ENCODE peak calls at places on chromosomes 1 and 21, in five cellular contexts. V is epithelial cell of proximal tubule, G is kidney, T is esophagus muscularis mucosa, O is brain microvascular endothelial cell. Y is an unnamed sample.

GRCh38 chr21:42363331-42363730 is 3.0 kb downstream of the TFF1 start:
- DNase-seq in V (no peak), T (no peak), G (no peak), O (no peak), Y (no peak)

GRCh38 chr1:36381405-36381804 is 4.3 kb downstream of the STK40 start:
- DNase-seq in G (no peak), V (no peak), T (no peak), O (no peak), Y (no peak)

GRCh38 chr1:58618303-58618702 is 41.3 kb upstream of the TACSTD2 start:
- DNase-seq in V (peak), T (no peak), G (no peak), O (peak), Y (peak)

GRCh38 chr1:109199710-109200109 is 14.0 kb upstream of the SARS1 start:
- DNase-seq in T (no peak), O (no peak), G (no peak), V (no peak), Y (no peak)

GRCh38 chr1:46592846-46593245 is 11.2 kb downstream of the MKNK1 start:
- DNase-seq in T (no peak), V (no peak), G (no peak), O (no peak), Y (no peak)

GRCh38 chr1:218412181-218412580 is 67.0 kb downstream of the TGFB2 start:
- DNase-seq in T (no peak), V (no peak), O (peak), G (no peak), Y (peak)

GRCh38 chr1:29315876-29316275 is 79.6 kb downstream of the PTPRU start:
- DNase-seq in V (no peak), G (no peak), O (no peak), T (no peak), Y (no peak)

GRCh38 chr21:28916150-28916893 is 76.4 kb downstream of the LTN1 start:
- DNase-seq in T (no peak), V (no peak), O (no peak), G (no peak), Y (no peak)

GRCh38 chr1:155044812-155045690 is 6.1 kb upstream of the ADAM15 start:
- DNase-seq in V (no peak), O (peak), G (peak), T (no peak), Y (peak)

GRCh38 chr1:33370286-33370685 is 49.4 kb upstream of the A3GALT2 start:
- DNase-seq in O (no peak), T (no peak), G (no peak), V (no peak), Y (no peak)

GRCh38 chr1:151619489-151620093 is 7.7 kb downstream of the SNX27 start:
- DNase-seq in V (no peak), T (no peak), G (no peak), O (peak), Y (peak)

GRCh38 chr1:225602590-225603206 is 50.2 kb downstream of the ENAH start:
- DNase-seq in T (no peak), V (no peak), G (no peak), O (no peak), Y (peak)

GRCh38 chr1:155000725-155001437 is 1.7 kb upstream of the ZBTB7B start:
- DNase-seq in T (no peak), O (peak), V (no peak), G (peak), Y (peak)

GRCh38 chr1:27539901-27540861 is 50.2 kb upstream of the WASF2 start:
- DNase-seq in T (no peak), O (peak), V (peak), G (no peak), Y (peak)

DNA sequence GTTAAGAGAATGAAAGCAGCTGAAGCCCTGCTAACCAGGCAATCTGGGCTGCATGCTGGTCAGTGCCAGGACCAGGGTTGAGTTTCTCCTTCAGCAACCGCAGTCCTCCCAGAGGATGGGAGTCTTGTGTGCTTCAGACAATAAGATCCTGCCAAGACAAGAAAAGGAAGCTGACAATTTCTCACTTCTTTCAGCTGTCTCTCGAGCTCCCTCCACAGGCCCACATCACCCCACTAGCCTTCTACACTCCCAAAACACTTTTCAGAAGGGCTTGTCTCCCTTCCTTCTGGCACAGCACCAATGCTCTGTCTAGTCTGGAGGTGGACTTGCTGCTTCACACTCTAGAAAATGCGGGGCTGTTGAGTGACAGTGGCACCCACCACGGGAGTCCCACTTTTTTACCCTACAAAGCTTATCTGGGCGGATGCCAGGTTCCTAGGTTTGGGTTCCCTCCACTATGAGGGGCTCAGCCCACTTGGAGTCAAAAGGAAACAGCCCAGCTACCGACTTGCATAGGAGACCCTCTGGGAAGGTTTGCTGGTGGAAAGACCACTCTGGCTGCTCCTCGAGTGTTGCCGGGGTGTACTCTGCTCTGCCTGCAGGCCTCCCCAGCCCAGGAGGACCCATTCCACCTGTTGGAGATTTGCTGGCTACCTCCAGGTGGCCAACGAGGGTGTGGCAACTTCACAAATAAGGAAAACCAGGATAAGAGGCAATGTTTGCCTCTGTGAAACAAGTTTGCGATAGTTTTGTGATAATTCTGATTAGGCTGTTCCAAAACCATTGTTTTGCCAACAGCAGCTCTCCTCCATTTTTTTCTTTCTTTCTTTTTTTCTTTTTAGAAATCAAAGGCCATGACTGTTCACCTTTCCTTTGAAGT is 68.9 kb downstream of the TENT5C start:
- DNase-seq in O (no peak), G (no peak), V (no peak), T (no peak), Y (no peak)
- TF ChIP-seq CTCF in O (peak), G (no peak), V (peak), T (no peak), Y (peak)

GRCh38 chr21:27837933-27838332 is 871.0 kb upstream of the ADAMTS5 start:
- DNase-seq in G (no peak), O (no peak), V (no peak), T (no peak), Y (no peak)
- H3K4me3 ChIP-seq in G (no peak), O (no peak), V (no peak), T (no peak), Y (no peak)

DNA sequence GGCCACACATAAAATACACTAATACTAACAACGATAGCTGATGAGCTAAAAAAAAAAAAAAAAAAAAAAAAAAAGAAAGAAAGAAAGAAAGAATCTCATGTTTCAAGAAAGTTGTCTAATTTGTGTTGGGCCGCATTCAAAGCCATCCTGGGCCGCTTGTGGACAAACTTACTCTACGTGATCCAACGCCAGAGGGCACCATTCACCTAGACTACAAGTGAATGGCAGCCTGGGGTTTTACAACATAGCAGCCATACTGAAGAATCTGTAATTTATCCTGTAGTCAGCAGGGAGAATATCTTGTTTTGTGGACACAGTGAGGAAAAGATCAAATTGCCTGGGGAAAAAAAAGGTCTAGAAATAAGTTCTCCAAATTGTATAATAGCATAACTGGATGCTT is 47.0 kb downstream of the CYP2J2 start:
- DNase-seq in O (peak), G (no peak), T (no peak), V (peak), Y (peak)
- TF ChIP-seq CTCF in O (peak), G (peak), T (peak), V (peak), Y (peak)

DNA sequence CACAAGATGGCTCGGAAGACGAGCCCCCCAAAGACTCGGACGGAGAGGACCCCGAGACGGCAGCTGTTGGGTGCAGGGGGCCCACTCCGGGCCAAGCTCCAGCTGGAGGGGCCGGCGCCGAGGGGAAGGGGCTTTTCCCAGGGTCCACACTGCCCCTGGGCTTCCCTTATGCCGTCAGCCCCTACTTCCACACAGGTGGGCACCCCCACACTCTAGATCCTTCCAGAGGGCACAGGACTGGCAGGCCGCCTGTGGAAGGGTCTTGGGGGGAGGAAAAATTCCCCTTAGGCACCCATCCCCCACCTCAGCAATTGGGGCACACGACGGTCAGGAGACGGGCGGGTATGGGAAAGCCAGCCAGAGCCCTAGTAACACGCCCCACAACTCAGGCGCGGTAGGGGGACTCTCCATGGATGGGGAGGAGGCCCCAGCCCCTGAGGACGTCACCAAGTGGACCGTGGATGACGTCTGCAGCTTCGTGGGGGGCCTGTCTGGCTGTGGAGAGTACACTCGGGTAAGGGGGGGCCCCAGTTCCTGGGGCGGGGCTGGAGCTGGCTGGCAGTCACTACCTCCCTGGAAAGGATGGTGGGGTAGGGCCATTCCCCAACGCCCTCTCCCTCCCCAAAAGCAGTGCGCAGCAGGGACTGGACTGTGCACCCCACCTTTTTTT is 16.1 kb downstream of the NOC2L start:
- DNase-seq in O (peak), G (no peak), T (no peak), V (no peak), Y (peak)
- H3K4me3 ChIP-seq in O (peak), G (no peak), T (peak), V (no peak), Y (peak)

DNA sequence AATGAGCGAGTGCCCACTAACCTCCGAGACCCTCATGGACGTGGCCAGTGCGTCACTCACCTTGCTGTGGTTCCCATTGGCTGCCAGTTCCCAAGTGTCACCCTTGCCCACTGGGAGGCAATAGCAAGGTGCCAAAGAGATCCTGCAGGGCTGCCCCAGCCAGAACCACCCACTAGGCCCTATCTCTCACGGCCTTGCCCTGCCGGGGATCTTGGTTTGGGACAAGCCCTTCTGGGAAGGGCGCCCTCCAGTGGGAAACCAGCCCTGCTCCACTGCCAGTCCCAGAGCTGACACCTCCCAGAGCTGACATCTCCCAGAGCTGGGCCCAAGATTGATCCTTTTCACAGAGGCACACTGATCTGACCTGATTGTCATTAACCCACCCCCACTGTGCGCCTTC is 2.1 kb upstream of the SELENON start:
- DNase-seq in G (no peak), T (no peak), O (no peak), V (no peak), Y (no peak)
- TF ChIP-seq CTCF in G (peak), T (peak), O (peak), V (peak), Y (peak)

GRCh38 chr1:25926731-25927496 is 20.7 kb upstream of the STMN1 start:
- DNase-seq in V (no peak), O (no peak), G (no peak), T (no peak), Y (no peak)
- H3K4me3 ChIP-seq in V (no peak), O (no peak), G (no peak), T (no peak), Y (no peak)

GRCh38 chr1:175303308-175303707 is 110.7 kb upstream of the KIAA0040 start:
- DNase-seq in V (no peak), G (no peak), O (no peak), T (no peak), Y (no peak)
- TF ChIP-seq CTCF in V (no peak), G (no peak), O (no peak), T (no peak), Y (no peak)

Y was measured in astrocyte of the spinal cord.